ENCODE peak calls at places on chromosomes 5 and 9, in six cellular contexts. N is pancreas; E is activated T-cell treated with anti-CD3 and anti-CD28 coated beads, Interleukin-2, amount 50 U/mL, for 4 hours; M is heart left ventricle; F is COR-L47; J is A673. Q is an unnamed sample.

GRCh38 chr5:19370655-19371386 is 617.2 kb downstream of the CDH18 start:
- DNase-seq in J (no peak), M (no peak), N (no peak), E (no peak), F (no peak), Q (no peak)

GRCh38 chr9:115849679-115850412 is 303.7 kb upstream of the PAPPA start:
- DNase-seq in E (no peak), M (no peak), N (no peak), J (no peak), F (no peak), Q (no peak)

GRCh38 chr9:75033789-75034473 is 5.8 kb upstream of the CARNMT1 start:
- DNase-seq in E (no peak), N (no peak), M (no peak), J (no peak), F (no peak), Q (no peak)

GRCh38 chr9:110426052-110426709 is 88.5 kb upstream of the TXNDC8 start:
- DNase-seq in N (no peak), F (no peak), J (peak), M (no peak), E (no peak), Q (no peak)

GRCh38 chr5:158414780-158415179 is 555.8 kb upstream of the CLINT1 start:
- DNase-seq in N (no peak), M (no peak), E (no peak), J (no peak), F (no peak), Q (no peak)

GRCh38 chr5:40607202-40607601 is 72.5 kb upstream of the PTGER4 start:
- DNase-seq in N (no peak), E (no peak), J (no peak), M (no peak), F (no peak), Q (no peak)

GRCh38 chr9:116924462-116925110 is 237.5 kb downstream of the TRIM32 start:
- DNase-seq in J (no peak), F (no peak), N (no peak), E (no peak), M (no peak), Q (no peak)

GRCh38 chr9:133701321-133701980 is 36.7 kb downstream of the SARDH start:
- DNase-seq in E (peak), J (no peak), F (no peak), N (no peak), M (peak), Q (peak)

GRCh38 chr5:56090793-56091460 is 96.2 kb upstream of the IL6ST start:
- DNase-seq in N (no peak), F (no peak), J (no peak), E (no peak), M (no peak), Q (no peak)

GRCh38 chr9:72065076-72065475 is 4.7 kb upstream of the C9orf57 start:
- DNase-seq in M (no peak), J (no peak), N (no peak), E (no peak), F (no peak), Q (no peak)

GRCh38 chr5:166499452-166500240 is 1791.8 kb upstream of the WWC1 start:
- DNase-seq in F (no peak), N (no peak), E (no peak), J (no peak), M (no peak), Q (no peak)

GRCh38 chr9:112890106-112891081 is at the start of gene SLC46A2:
- DNase-seq in E (no peak), J (peak), M (peak), F (no peak), N (no peak), Q (no peak)

Q was measured in dorsolateral prefrontal cortex.